ENCODE peak calls at places on chromosomes 1 and 21, in nine cellular contexts. U, D, K, L, R, M, X, Z and E are unnamed samples.

GRCh38 chr21:46077674-46078101 is 20.2 kb upstream of the COL6A2 start:
- DNase-seq in D (peak), X (no peak), L (no peak), R (no peak), M (no peak), Z (peak), U (no peak), K (peak), E (no peak)

GRCh38 chr1:175376194-175376593 is 183.6 kb upstream of the KIAA0040 start:
- DNase-seq in M (no peak), R (peak), L (peak), D (no peak), X (no peak), U (peak), K (no peak), Z (no peak), E (no peak)

GRCh38 chr1:30856260-30856790 is 52.2 kb downstream of the SDC3 start:
- DNase-seq in X (peak), U (no peak), L (peak), Z (no peak), M (no peak), K (peak), D (no peak), R (peak), E (no peak)

GRCh38 chr21:35563885-35564451 is 496.4 kb downstream of the SETD4 start:
- DNase-seq in X (no peak), K (peak), D (peak), U (no peak), Z (no peak), R (peak), L (no peak), M (no peak), E (no peak)

GRCh38 chr1:234969630-234970370 is 158.8 kb downstream of the TOMM20 start:
- DNase-seq in L (peak), U (no peak), Z (peak), D (peak), M (peak), K (peak), X (peak), R (peak), E (peak)

GRCh38 chr1:161506336-161507223 is 1.3 kb downstream of the FCGR2A start:
- DNase-seq in R (peak), K (no peak), U (no peak), L (no peak), Z (no peak), X (no peak), M (no peak), D (no peak), E (no peak)

GRCh38 chr1:150066838-150067183 is 765 bp upstream of the VPS45 start:
- DNase-seq in X (peak), U (peak), M (peak), D (no peak), L (peak), Z (peak), R (no peak), K (peak), E (peak)

GRCh38 chr1:24101796-24102580 is 9.9 kb downstream of the MYOM3 start:
- DNase-seq in M (no peak), L (no peak), Z (no peak), R (no peak), D (no peak), U (no peak), X (peak), K (no peak), E (no peak)

GRCh38 chr1:162497723-162498441 is at the start of gene UHMK1:
- DNase-seq in Z (peak), L (peak), M (peak), R (peak), K (peak), U (peak), X (peak), D (peak), E (peak)

GRCh38 chr21:36773111-36773510 is 74.2 kb downstream of the SIM2 start:
- DNase-seq in L (no peak), X (peak), R (peak), U (peak), K (no peak), M (no peak), Z (no peak), D (peak), E (no peak)

GRCh38 chr1:244445320-244446181 is 6.2 kb downstream of the ADSS2 start:
- DNase-seq in Z (no peak), L (no peak), U (no peak), M (no peak), D (no peak), R (no peak), K (no peak), X (no peak), E (no peak)

GRCh38 chr1:57127976-57128375 is 162.2 kb upstream of the C8B start:
- DNase-seq in R (no peak), K (no peak), L (no peak), D (no peak), Z (no peak), M (no peak), U (no peak), X (no peak), E (no peak)

GRCh38 chr1:92922378-92923035 is 38.8 kb downstream of the DIPK1A start:
- DNase-seq in R (no peak), L (no peak), K (no peak), Z (no peak), X (no peak), D (no peak), U (no peak), M (no peak), E (no peak)

GRCh38 chr1:59664167-59664566 is 150.6 kb upstream of the HOOK1 start:
- DNase-seq in L (no peak), U (no peak), K (no peak), R (no peak), D (no peak), X (no peak), Z (no peak), M (no peak), E (no peak)

GRCh38 chr1:47911424-47911823 is 85.8 kb downstream of the TRABD2B start:
- DNase-seq in Z (no peak), L (no peak), D (no peak), R (no peak), U (no peak), X (no peak), M (no peak), K (no peak), E (no peak)

GRCh38 chr21:42233067-42233981 is 14.4 kb downstream of the ABCG1 start:
- DNase-seq in U (no peak), K (peak), D (peak), R (peak), M (peak), Z (no peak), X (peak), L (no peak), E (no peak)

GRCh38 chr1:235100124-235100801 is 28.4 kb downstream of the TOMM20 start:
- DNase-seq in R (no peak), K (no peak), X (no peak), M (no peak), Z (no peak), D (no peak), U (no peak), L (peak), E (no peak)

GRCh38 chr21:33971492-33972013 is 55.9 kb upstream of the ATP5PO start:
- DNase-seq in Z (no peak), U (peak), X (no peak), M (no peak), L (peak), R (peak), K (no peak), D (no peak), E (no peak)

GRCh38 chr1:3217887-3218679 is 149.1 kb downstream of the PRDM16 start:
- DNase-seq in M (no peak), X (no peak), R (no peak), L (no peak), D (no peak), K (no peak), U (no peak), Z (no peak), E (no peak)

GRCh38 chr1:41503507-41504125 is 19.1 kb upstream of the EDN2 start:
- DNase-seq in U (no peak), K (no peak), M (no peak), R (no peak), Z (no peak), D (no peak), X (no peak), L (no peak), E (no peak)

GRCh38 chr1:229420765-229421164 is 13.1 kb downstream of the ACTA1 start:
- DNase-seq in L (no peak), Z (no peak), U (no peak), X (peak), M (no peak), R (no peak), K (no peak), D (no peak), E (no peak)
- TF ChIP-seq CTCF in L (no peak), Z (no peak), U (no peak), X (peak), M (no peak), R (no peak), K (no peak), D (no peak), E (no peak)

GRCh38 chr1:159774465-159774864 is 6.3 kb upstream of the DUSP23 start:
- DNase-seq in M (no peak), K (no peak), U (no peak), L (no peak), X (no peak), R (no peak), Z (no peak), D (no peak), E (no peak)

GRCh38 chr1:159778266-159778665 is 2.5 kb upstream of the DUSP23 start:
- DNase-seq in L (no peak), D (no peak), R (no peak), Z (no peak), M (no peak), X (no peak), U (no peak), K (no peak), E (no peak)

GRCh38 chr1:159771501-159771900 is 9.3 kb upstream of the DUSP23 start:
- DNase-seq in D (no peak), L (no peak), K (no peak), U (no peak), X (no peak), Z (no peak), M (no peak), R (no peak), E (no peak)

GRCh38 chr1:159779403-159779851 is 1.3 kb upstream of the DUSP23 start:
- DNase-seq in Z (no peak), L (no peak), K (no peak), X (no peak), U (peak), D (no peak), M (no peak), R (no peak), E (no peak)

GRCh38 chr1:159775716-159776115 is 5.0 kb upstream of the DUSP23 start:
- DNase-seq in K (no peak), R (no peak), M (no peak), Z (no peak), L (no peak), X (no peak), U (peak), D (no peak), E (no peak)
- TF ChIP-seq CTCF in K (no peak), R (no peak), M (peak), Z (no peak), L (no peak), X (no peak), U (peak), D (no peak), E (no peak)

DNA sequence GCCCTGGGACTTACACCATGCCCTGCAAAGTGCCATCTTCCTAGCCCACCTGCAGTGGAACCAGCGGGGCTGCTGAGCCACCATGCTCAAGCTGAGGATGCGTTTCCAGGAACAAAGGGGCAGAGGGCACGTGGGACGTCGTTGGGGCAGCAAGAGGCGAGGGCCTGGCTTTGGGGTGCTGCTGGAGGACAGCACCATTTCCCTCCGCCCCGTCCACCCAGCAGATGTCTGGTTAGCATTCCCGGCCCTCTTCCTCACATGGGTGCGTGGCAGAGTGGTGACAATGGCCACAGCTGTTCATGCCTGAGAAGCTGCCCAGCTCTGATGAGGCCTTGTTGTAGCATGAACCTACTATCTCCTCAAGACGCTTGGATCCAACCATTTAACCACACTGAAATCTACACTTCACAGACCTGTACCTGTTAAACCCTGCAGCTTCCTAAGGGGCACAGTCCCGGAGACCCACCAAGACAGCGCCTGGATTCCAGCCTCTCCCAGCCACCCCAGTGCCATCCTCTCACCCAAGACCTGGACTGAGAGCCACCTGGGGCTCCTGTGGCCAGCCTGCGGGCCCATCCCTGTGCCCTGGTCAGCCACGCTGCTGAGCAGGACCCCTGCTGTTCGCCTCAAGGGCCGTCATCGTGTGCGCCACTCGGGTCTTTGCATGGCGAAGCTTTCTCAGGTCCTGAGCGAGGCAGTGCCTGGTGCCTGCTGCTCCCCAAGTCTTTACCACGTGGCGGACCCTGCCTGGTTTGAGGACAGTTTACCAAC is 33.2 kb downstream of the SLC45A1 start:
- DNase-seq in L (no peak), D (peak), Z (no peak), X (no peak), U (no peak), R (no peak), M (no peak), K (no peak), E (no peak)
- TF ChIP-seq CTCF in L (no peak), D (no peak), Z (no peak), X (no peak), U (no peak), R (no peak), M (no peak), K (no peak), E (no peak)

GRCh38 chr1:247079141-247079874 is 697 bp upstream of the ZNF670 start:
- DNase-seq in M (peak), Z (no peak), K (no peak), X (no peak), U (no peak), R (no peak), D (no peak), L (peak), E (no peak)

GRCh38 chr1:247077768-247078314 is 770 bp downstream of the ZNF670 start:
- DNase-seq in U (peak), X (no peak), Z (no peak), L (no peak), M (no peak), K (no peak), R (no peak), D (no peak), E (no peak)

GRCh38 chr1:247077234-247077633 is 1.4 kb downstream of the ZNF670 start:
- DNase-seq in R (no peak), X (no peak), K (no peak), U (peak), Z (no peak), L (no peak), M (no peak), D (no peak), E (no peak)

GRCh38 chr1:247078315-247079140 is at the start of gene ZNF670:
- DNase-seq in X (peak), U (peak), D (peak), K (peak), Z (peak), L (peak), M (peak), R (peak), E (peak)
- TF ChIP-seq CTCF in X (no peak), U (no peak), D (no peak), K (no peak), Z (peak), L (no peak), M (no peak), R (peak), E (peak)

GRCh38 chr1:27000817-27001460 is 7.4 kb downstream of the TRNP1 start:
- DNase-seq in M (no peak), D (peak), X (no peak), U (no peak), L (no peak), Z (no peak), K (no peak), R (peak), E (no peak)

GRCh38 chr1:27001570-27002360 is 8.3 kb downstream of the TRNP1 start:
- DNase-seq in R (no peak), U (no peak), Z (no peak), L (no peak), X (peak), K (peak), D (peak), M (no peak), E (peak)

GRCh38 chr1:27000092-27000816 is 6.8 kb downstream of the TRNP1 start:
- DNase-seq in R (no peak), Z (no peak), K (no peak), L (no peak), D (no peak), U (no peak), X (no peak), M (no peak), E (no peak)

GRCh38 chr1:26998319-26999300 is 5.1 kb downstream of the TRNP1 start:
- DNase-seq in U (peak), X (no peak), K (no peak), R (no peak), D (no peak), M (no peak), L (no peak), Z (no peak), E (no peak)

DNA sequence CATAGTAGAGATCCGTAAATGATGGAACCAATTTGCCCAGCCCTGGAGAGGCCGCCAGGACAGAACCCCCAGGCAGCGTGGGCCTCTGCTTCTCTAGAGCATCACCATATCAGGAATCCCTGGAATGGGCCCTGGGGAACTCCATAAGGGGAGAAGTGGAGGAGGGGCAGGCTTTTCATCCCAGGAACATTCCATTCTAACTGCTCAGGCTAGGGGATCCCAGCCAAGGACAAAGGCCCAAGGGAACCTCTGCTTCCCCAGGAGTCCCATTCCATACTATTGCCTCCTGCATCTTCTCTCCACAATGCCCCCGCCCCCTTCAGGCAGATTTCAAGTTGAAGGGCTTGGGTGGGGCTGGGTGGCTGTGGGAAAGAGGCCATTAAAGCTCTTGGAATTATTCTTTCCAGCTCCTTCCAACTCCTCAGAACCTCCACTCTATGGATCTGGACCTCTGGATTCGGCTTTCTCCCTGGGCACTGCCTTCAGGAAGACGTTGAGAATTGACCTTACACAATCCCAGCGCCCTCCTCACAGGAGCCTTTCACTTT is 6.0 kb downstream of the TRNP1 start:
- DNase-seq in D (peak), K (no peak), X (no peak), Z (no peak), R (peak), U (peak), L (peak), M (peak), E (no peak)
- TF ChIP-seq CTCF in D (no peak), K (no peak), X (no peak), Z (no peak), R (peak), U (no peak), L (no peak), M (no peak), E (no peak)

GRCh38 chr1:194267021-194267420 is 1080.6 kb upstream of the B3GALT2 start:
- DNase-seq in D (no peak), R (no peak), U (no peak), K (no peak), Z (no peak), X (no peak), L (no peak), M (no peak), E (no peak)
- TF ChIP-seq CTCF in D (no peak), R (no peak), U (no peak), K (no peak), Z (no peak), X (no peak), L (no peak), M (no peak), E (no peak)